ENCODE peak calls at places on chromosomes 11 and 22, in five cellular contexts. One of them, this sample, is unnamed.

GRCh38 chr11:112878228-112878627 is 83.0 kb upstream of the NCAM1 start:
- DNase-seq in GM12878: no peak
- DNase-seq in K562: no peak
- DNase-seq in HepG2: no peak
- DNase-seq in A549: no peak
- DNase-seq in this sample: no peak

GRCh38 chr11:12212181-12212820 is 101.9 kb downstream of the MICAL2 start:
- DNase-seq in A549: no peak
- DNase-seq in HepG2: no peak
- DNase-seq in GM12878: no peak
- DNase-seq in K562: no peak
- DNase-seq in this sample: no peak

GRCh38 chr11:115552151-115552550 is 47.9 kb upstream of the CADM1 start:
- DNase-seq in HepG2: no peak
- DNase-seq in A549: no peak
- DNase-seq in K562: no peak
- DNase-seq in GM12878: no peak
- DNase-seq in this sample: no peak

GRCh38 chr11:73481626-73482025 is 105.4 kb downstream of the RELT start:
- DNase-seq in GM12878: no peak
- DNase-seq in HepG2: no peak
- DNase-seq in K562: no peak
- DNase-seq in A549: no peak
- DNase-seq in this sample: no peak

GRCh38 chr11:110196241-110196754 is 100.1 kb downstream of the RDX start:
- DNase-seq in HepG2: peak
- DNase-seq in A549: peak
- DNase-seq in K562: no peak
- DNase-seq in GM12878: no peak
- DNase-seq in this sample: no peak

GRCh38 chr11:11467278-11467677 is 114.2 kb upstream of the CSNK2A3 start:
- DNase-seq in GM12878: no peak
- DNase-seq in HepG2: no peak
- DNase-seq in K562: no peak
- DNase-seq in A549: no peak
- DNase-seq in this sample: no peak

GRCh38 chr22:26671317-26672059 is 14.1 kb downstream of the MIAT start:
- DNase-seq in A549: no peak
- DNase-seq in GM12878: peak
- DNase-seq in HepG2: no peak
- DNase-seq in K562: no peak
- DNase-seq in this sample: peak

GRCh38 chr11:85848556-85848955 is 6.6 kb upstream of the CCDC83 start:
- DNase-seq in A549: no peak
- DNase-seq in HepG2: no peak
- DNase-seq in GM12878: no peak
- DNase-seq in K562: no peak
- DNase-seq in this sample: no peak

GRCh38 chr11:119419834-119420492 is 3.0 kb downstream of the THY1 start:
- DNase-seq in GM12878: no peak
- DNase-seq in HepG2: no peak
- DNase-seq in A549: no peak
- DNase-seq in K562: no peak
- DNase-seq in this sample: no peak

GRCh38 chr22:36775589-36775965 is 342 bp downstream of the IFT27 start:
- DNase-seq in HepG2: no peak
- DNase-seq in K562: no peak
- DNase-seq in GM12878: no peak
- DNase-seq in A549: no peak
- DNase-seq in this sample: peak

GRCh38 chr22:44567846-44568493 is 69.9 kb upstream of the RTL6 start:
- DNase-seq in K562: peak
- DNase-seq in A549: no peak
- DNase-seq in HepG2: peak
- DNase-seq in GM12878: no peak
- DNase-seq in this sample: peak

GRCh38 chr22:41779889-41780505 is 20.5 kb upstream of the CCDC134 start:
- DNase-seq in GM12878: no peak
- DNase-seq in K562: no peak
- DNase-seq in HepG2: no peak
- DNase-seq in A549: no peak
- DNase-seq in this sample: no peak

GRCh38 chr22:45585946-45586540 is 83.4 kb downstream of the FBLN1 start:
- DNase-seq in HepG2: no peak
- DNase-seq in GM12878: no peak
- DNase-seq in A549: no peak
- DNase-seq in K562: no peak
- DNase-seq in this sample: no peak

GRCh38 chr22:29626497-29627195 is 23.2 kb downstream of the NF2 start:
- DNase-seq in HepG2: peak
- DNase-seq in K562: no peak
- DNase-seq in A549: no peak
- DNase-seq in GM12878: no peak
- DNase-seq in this sample: no peak

GRCh38 chr11:19768197-19768596 is 55.6 kb downstream of the NAV2 start:
- DNase-seq in GM12878: no peak
- DNase-seq in K562: no peak
- DNase-seq in HepG2: no peak
- DNase-seq in A549: no peak
- DNase-seq in this sample: no peak

GRCh38 chr22:19981961-19982920 is 34.4 kb downstream of the ARVCF start:
- DNase-seq in GM12878: no peak
- DNase-seq in K562: no peak
- DNase-seq in A549: no peak
- DNase-seq in HepG2: no peak
- DNase-seq in this sample: no peak

GRCh38 chr11:63916837-63917684 is at the start of gene RCOR2:
- DNase-seq in HepG2: peak
- DNase-seq in GM12878: no peak
- DNase-seq in A549: peak
- DNase-seq in K562: peak
- DNase-seq in this sample: peak

GRCh38 chr11:73252577-73253191 is 19.5 kb upstream of the P2RY6 start:
- DNase-seq in HepG2: no peak
- DNase-seq in A549: no peak
- DNase-seq in K562: peak
- DNase-seq in GM12878: no peak
- DNase-seq in this sample: peak

GRCh38 chr11:2732261-2732939 is 32.6 kb upstream of the KCNQ1OT1 start:
- DNase-seq in A549: no peak
- DNase-seq in K562: no peak
- DNase-seq in GM12878: no peak
- DNase-seq in HepG2: peak
- DNase-seq in this sample: no peak
- TF ChIP-seq JUNB in A549: no peak
- TF ChIP-seq JUNB in K562: no peak
- TF ChIP-seq JUNB in GM12878: no peak
- TF ChIP-seq JUNB in HepG2: no peak
- TF ChIP-seq JUNB in this sample: no peak

DNA sequence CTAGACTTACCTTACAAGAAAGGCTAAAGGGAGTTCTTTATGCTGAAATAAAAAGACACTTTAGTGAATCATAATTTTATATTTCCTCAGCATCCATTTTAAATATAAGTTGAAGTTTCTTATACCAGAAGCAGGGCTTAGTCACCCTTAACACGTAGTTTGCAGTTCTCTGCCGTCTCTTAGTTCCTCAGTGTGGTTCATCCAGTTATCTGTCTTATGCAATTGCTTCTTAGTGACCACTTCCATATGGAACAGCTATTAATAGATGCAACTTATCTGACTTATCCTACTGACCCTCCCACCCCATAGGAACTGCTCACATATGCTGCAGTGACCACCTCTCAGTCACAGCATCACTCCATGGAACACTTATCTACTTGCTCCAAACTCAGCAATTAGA is 11.7 kb upstream of the SLC36A4 start:
- DNase-seq in K562: no peak
- DNase-seq in GM12878: no peak
- DNase-seq in HepG2: no peak
- DNase-seq in A549: no peak
- DNase-seq in this sample: no peak
- H3K4me3 ChIP-seq in K562: no peak
- H3K4me3 ChIP-seq in GM12878: no peak
- H3K4me3 ChIP-seq in HepG2: no peak
- H3K4me3 ChIP-seq in A549: no peak
- H3K4me3 ChIP-seq in this sample: no peak

GRCh38 chr11:101582242-101583052 is 1.4 kb downstream of the TRPC6 start:
- DNase-seq in GM12878: no peak
- DNase-seq in A549: peak
- DNase-seq in HepG2: no peak
- DNase-seq in K562: no peak
- DNase-seq in this sample: peak
- TF ChIP-seq JUNB in GM12878: no peak
- TF ChIP-seq JUNB in A549: no peak
- TF ChIP-seq JUNB in HepG2: no peak
- TF ChIP-seq JUNB in K562: no peak
- TF ChIP-seq JUNB in this sample: no peak

GRCh38 chr11:45455536-45455935 is 169.4 kb upstream of the SYT13 start:
- DNase-seq in K562: no peak
- DNase-seq in A549: no peak
- DNase-seq in HepG2: no peak
- DNase-seq in GM12878: no peak
- DNase-seq in this sample: no peak

GRCh38 chr11:45458269-45458668 is 172.1 kb upstream of the SYT13 start:
- DNase-seq in K562: no peak
- DNase-seq in A549: no peak
- DNase-seq in HepG2: no peak
- DNase-seq in GM12878: no peak
- DNase-seq in this sample: no peak

GRCh38 chr11:45459501-45459900 is 173.4 kb upstream of the SYT13 start:
- DNase-seq in HepG2: no peak
- DNase-seq in GM12878: no peak
- DNase-seq in A549: no peak
- DNase-seq in K562: no peak
- DNase-seq in this sample: no peak

GRCh38 chr11:45456686-45457085 is 170.5 kb upstream of the SYT13 start:
- DNase-seq in GM12878: no peak
- DNase-seq in A549: no peak
- DNase-seq in HepG2: peak
- DNase-seq in K562: peak
- DNase-seq in this sample: no peak

DNA sequence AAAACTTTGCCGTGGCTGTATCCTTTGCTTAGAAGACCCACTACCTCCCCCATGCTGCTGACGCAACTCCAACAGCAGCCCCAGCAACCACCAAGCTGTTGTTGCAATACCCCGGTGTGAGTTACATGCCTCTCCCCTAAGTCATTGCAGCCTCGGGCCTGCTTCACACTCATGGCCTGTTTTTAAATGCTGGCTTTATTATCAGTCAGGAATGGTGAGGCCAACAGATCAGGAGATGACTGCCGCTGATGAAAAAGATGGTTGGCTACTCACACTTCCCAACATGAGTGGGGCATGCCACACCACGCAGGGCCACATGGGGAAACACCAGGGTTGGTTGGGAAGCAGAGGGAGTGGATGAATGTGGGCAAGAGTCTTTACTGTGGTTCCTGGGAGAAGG is 171.5 kb upstream of the SYT13 start:
- DNase-seq in GM12878: no peak
- DNase-seq in HepG2: no peak
- DNase-seq in A549: no peak
- DNase-seq in K562: no peak
- DNase-seq in this sample: no peak
- H3K4me3 ChIP-seq in GM12878: no peak
- H3K4me3 ChIP-seq in HepG2: no peak
- H3K4me3 ChIP-seq in A549: no peak
- H3K4me3 ChIP-seq in K562: no peak
- H3K4me3 ChIP-seq in this sample: no peak

GRCh38 chr22:38243007-38243775 is 29.6 kb downstream of the TMEM184B start:
- DNase-seq in GM12878: no peak
- DNase-seq in K562: no peak
- DNase-seq in HepG2: peak
- DNase-seq in A549: no peak
- DNase-seq in this sample: no peak

GRCh38 chr22:38239101-38239761 is 33.6 kb downstream of the TMEM184B start:
- DNase-seq in K562: no peak
- DNase-seq in A549: peak
- DNase-seq in HepG2: no peak
- DNase-seq in GM12878: no peak
- DNase-seq in this sample: no peak

GRCh38 chr22:38238519-38239051 is 34.2 kb downstream of the TMEM184B start:
- DNase-seq in K562: no peak
- DNase-seq in A549: no peak
- DNase-seq in HepG2: no peak
- DNase-seq in GM12878: no peak
- DNase-seq in this sample: no peak

GRCh38 chr22:38244106-38244505 is 28.7 kb downstream of the TMEM184B start:
- DNase-seq in K562: peak
- DNase-seq in HepG2: no peak
- DNase-seq in GM12878: no peak
- DNase-seq in A549: no peak
- DNase-seq in this sample: no peak

DNA sequence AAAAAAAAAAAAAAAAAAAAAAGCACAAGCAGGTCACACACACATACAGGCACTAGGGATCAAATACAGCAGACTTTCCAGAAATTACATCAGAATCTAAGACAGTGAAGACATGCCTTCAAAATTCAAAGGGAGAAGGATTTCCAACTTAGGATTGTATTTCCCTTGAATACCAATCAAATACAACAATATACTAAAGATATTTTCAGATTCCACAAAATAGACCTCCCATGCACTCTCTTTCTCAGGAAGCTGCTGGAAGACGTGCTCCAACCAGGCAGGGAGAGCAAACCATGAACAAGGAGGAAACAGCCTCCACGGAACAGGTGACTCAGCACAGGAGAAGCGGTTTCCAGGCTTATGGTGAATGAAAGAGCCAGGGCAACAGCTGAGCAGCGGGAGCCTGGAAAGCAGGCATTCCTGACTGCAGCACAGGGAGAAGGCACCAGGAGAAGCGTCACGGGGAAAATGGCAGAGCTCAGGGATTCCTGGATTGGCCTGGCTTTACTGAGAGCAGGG is 32.0 kb downstream of the TMEM184B start:
- DNase-seq in K562: peak
- DNase-seq in GM12878: no peak
- DNase-seq in A549: peak
- DNase-seq in HepG2: no peak
- DNase-seq in this sample: peak
- TF ChIP-seq JUNB in K562: no peak
- TF ChIP-seq JUNB in GM12878: no peak
- TF ChIP-seq JUNB in A549: no peak
- TF ChIP-seq JUNB in HepG2: no peak
- TF ChIP-seq JUNB in this sample: no peak

GRCh38 chr11:17389205-17389956 is 922 bp upstream of the KCNJ11 start:
- DNase-seq in GM12878: no peak
- DNase-seq in HepG2: peak
- DNase-seq in A549: peak
- DNase-seq in K562: peak
- DNase-seq in this sample: peak
- H3K4me3 ChIP-seq in GM12878: peak
- H3K4me3 ChIP-seq in HepG2: peak
- H3K4me3 ChIP-seq in A549: peak
- H3K4me3 ChIP-seq in K562: peak
- H3K4me3 ChIP-seq in this sample: peak